ENCODE peak calls at places on chromosomes 13 and 19, in four cellular contexts. N is astrocyte, H is colonic mucosa, P is left ventricle myocardium inferior. J is an unnamed sample.

GRCh38 chr19:290539-291521 is at the start of gene PLPP2:
- DNase-seq in N (no peak), H (peak; percentile 65), P (no peak), J (no peak)

GRCh38 chr13:79775830-79776229 is 294.9 kb downstream of the NDFIP2 start:
- DNase-seq in N (peak; percentile 72), H (peak; percentile 61), P (no peak), J (no peak)

GRCh38 chr13:109148243-109148642 is 518.8 kb downstream of the MYO16 start:
- DNase-seq in N (peak; percentile 41), H (no peak), P (no peak), J (no peak)

GRCh38 chr13:28340272-28340793 is 154.6 kb downstream of the FLT1 start:
- DNase-seq in N (peak; percentile 81), H (no peak), P (no peak), J (no peak)

GRCh38 chr19:6125571-6125989 is 9.9 kb upstream of the ACSBG2 start:
- DNase-seq in N (peak; percentile 47), H (peak; percentile 69), P (peak; percentile 47), J (peak; percentile 72)

GRCh38 chr19:15296841-15297415 is 35.4 kb downstream of the BRD4 start:
- DNase-seq in N (no peak), H (no peak), P (no peak), J (no peak)

GRCh38 chr19:1241417-1242095 is at the start of gene ATP5F1D:
- DNase-seq in N (peak; percentile 88), H (peak; percentile 93), P (peak; percentile 96), J (peak; percentile 92)

GRCh38 chr19:12783849-12784393 is 7.4 kb upstream of the JUNB start:
- DNase-seq in N (no peak), H (peak; percentile 71), P (peak; percentile 70), J (peak; percentile 79)

GRCh38 chr13:74272826-74273225 is 138.6 kb upstream of the KLF12 start:
- DNase-seq in N (no peak), H (no peak), P (no peak), J (no peak)

GRCh38 chr19:28961772-28962500 is 251.0 kb downstream of the UQCRFS1 start:
- DNase-seq in N (peak; percentile 3), H (no peak), P (no peak), J (no peak)

GRCh38 chr13:110916671-110917142 is 1.8 kb upstream of the ANKRD10 start:
- DNase-seq in N (peak; percentile 90), H (no peak), P (no peak), J (no peak)

GRCh38 chr19:37905936-37906867 is at the start of gene WDR87:
- DNase-seq in N (no peak), H (peak; percentile 46), P (no peak), J (no peak)

DNA sequence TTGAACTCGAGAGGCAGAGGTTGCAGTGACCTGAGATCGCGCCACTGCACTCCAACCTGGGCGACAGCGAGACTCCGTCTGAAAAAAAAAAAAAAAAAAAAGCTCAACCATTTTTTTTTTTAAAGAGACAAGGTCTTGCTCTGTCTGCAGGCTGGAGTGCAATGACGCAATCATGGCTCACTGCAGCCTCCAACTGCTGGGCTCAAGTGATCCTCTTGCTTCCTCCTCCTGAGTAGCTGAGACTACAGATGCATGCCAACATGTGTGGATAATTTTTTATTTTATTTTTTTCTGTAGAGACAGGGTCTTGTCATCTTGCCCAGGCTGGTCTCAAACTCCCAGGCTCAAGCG is 10.3 kb downstream of the EHD2 start:
- DNase-seq in N (peak; percentile 92), H (no peak), P (peak; percentile 65), J (peak; percentile 82)
- H3K4me3 ChIP-seq in N (peak overlapping the region; percentile 6), H (no peak overlapping the region), P (peak overlapping the region; percentile 54), J (peak overlapping the region; percentile 22)

DNA sequence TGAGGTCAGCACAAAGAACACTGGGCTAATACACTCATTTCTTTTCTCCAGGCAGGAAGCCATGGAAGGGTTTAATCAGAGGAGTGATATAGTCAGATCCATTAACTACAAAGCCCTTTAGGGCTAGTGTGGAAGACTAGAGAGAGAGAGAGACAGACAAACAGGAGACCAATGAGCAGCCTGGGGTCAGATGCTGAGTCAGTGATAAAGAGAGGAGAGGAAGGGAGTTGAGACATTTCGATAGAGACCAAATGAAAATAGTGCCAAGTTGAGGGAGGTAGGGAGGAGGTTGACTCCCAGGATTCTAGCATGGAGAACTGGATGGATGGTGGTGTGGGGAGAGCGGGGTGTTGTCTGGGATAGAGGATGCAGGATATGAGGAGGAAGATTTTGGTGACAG is 18.2 kb downstream of the ZNF473 start:
- DNase-seq in N (no peak), H (no peak), P (no peak), J (no peak)
- H3K9me3 ChIP-seq in N (peaks cover 65% of the 10 kb centered on the region), H (peaks cover 7% of the 10 kb centered on the region), P (peaks cover 61% of the 10 kb centered on the region), J (peaks cover 11% of the 10 kb centered on the region)

GRCh38 chr19:17522988-17523872 is 11.8 kb downstream of the PGLS start:
- DNase-seq in N (no peak), H (peak; percentile 56), P (peak; percentile 57), J (no peak)

GRCh38 chr19:17519967-17520366 is 8.5 kb downstream of the PGLS start:
- DNase-seq in N (peak; percentile 33), H (no peak), P (no peak), J (no peak)

GRCh38 chr19:17524651-17525050 is 13.2 kb downstream of the PGLS start:
- DNase-seq in N (no peak), H (no peak), P (no peak), J (no peak)

GRCh38 chr19:17517898-17518297 is 6.4 kb downstream of the PGLS start:
- DNase-seq in N (no peak), H (no peak), P (no peak), J (no peak)

GRCh38 chr19:17520865-17521264 is 9.4 kb downstream of the PGLS start:
- DNase-seq in N (no peak), H (no peak), P (no peak), J (no peak)
- H3K27ac ChIP-seq in N (no peak overlapping the region), H (no peak overlapping the region), P (no peak overlapping the region), J (no peak overlapping the region)

GRCh38 chr19:20664917-20665781 is 3.8 kb upstream of the ZNF626 start:
- DNase-seq in N (peak; percentile 9), H (peak; percentile 16), P (peak; percentile 29), J (no peak)

GRCh38 chr19:20661150-20661819 is at the start of gene ZNF626:
- DNase-seq in N (peak; percentile 95), H (peak; percentile 96), P (peak; percentile 97), J (peak; percentile 99)

GRCh38 chr19:20662421-20663105 is 1.2 kb upstream of the ZNF626 start:
- DNase-seq in N (no peak), H (no peak), P (no peak), J (no peak)

DNA sequence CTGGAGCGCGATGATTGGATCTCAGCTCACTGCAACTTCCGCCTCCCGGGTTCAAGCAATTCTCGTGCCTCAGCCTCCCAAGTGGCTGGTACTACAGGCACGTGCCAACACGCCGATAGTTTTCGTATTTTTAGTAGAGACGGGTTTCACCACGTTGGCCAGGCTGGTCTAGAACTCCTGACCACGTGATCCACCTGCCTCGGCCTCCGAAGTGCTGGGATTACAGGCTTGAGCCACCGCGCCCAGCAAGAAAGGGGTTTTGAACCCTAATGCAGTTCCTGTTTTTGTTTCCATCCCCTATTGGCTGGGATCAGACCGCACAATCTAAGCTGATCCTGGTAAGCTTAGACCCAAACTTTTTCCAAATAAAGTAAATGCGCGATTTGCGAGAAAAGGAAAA is 898 bp downstream of the ZNF626 start:
- DNase-seq in N (no peak), H (no peak), P (no peak), J (no peak)
- H3K4me3 ChIP-seq in N (peak overlapping the region; percentile 86), H (peak overlapping the region; percentile 50), P (peak overlapping the region; percentile 79), J (peak overlapping the region; percentile 72)

DNA sequence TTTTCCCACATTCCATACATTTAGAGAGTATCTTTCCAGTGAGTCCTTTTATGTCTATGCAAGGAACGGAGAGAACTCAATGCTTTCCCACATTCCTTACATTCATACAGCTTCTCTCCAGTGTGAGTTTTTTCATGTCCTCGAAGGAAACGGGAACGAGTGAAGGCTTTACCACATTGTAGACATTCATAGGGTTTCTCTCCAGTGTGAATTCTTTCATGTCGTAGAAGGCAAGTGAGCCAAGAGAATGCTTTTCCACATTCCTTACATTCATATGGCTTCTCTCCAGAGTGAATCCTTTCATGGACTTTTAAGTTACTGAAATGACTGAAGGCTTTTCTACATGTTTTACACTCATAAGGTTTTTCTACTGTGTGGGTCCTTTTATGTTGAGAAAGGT is 17.1 kb downstream of the ZNF823 start:
- DNase-seq in N (no peak), H (no peak), P (no peak), J (no peak)
- H3K9me3 ChIP-seq in N (peaks cover 55% of the 10 kb centered on the region), H (peaks cover 10% of the 10 kb centered on the region), P (peaks cover 40% of the 10 kb centered on the region), J (peaks cover 8% of the 10 kb centered on the region)

GRCh38 chr19:23804676-23805075 is 46.0 kb upstream of the ZNF681 start:
- DNase-seq in N (no peak), H (no peak), P (no peak), J (no peak)
- H3K27ac ChIP-seq in N (no peak overlapping the region), H (no peak overlapping the region), P (no peak overlapping the region), J (no peak overlapping the region)

GRCh38 chr19:42121036-42121621 is 11.1 kb downstream of the POU2F2 start:
- DNase-seq in N (no peak), H (no peak), P (no peak), J (no peak)
- H3K4me3 ChIP-seq in N (no peak overlapping the region), H (no peak overlapping the region), P (no peak overlapping the region), J (no peak overlapping the region)

GRCh38 chr19:56116606-56117005 is 4.5 kb downstream of the ZNF787 start:
- DNase-seq in N (no peak), H (no peak), P (no peak), J (no peak)
- H3K9me3 ChIP-seq in N (no peaks in the 10 kb centered on the region), H (no peaks in the 10 kb centered on the region), P (no peaks in the 10 kb centered on the region), J (no peaks in the 10 kb centered on the region)

DNA sequence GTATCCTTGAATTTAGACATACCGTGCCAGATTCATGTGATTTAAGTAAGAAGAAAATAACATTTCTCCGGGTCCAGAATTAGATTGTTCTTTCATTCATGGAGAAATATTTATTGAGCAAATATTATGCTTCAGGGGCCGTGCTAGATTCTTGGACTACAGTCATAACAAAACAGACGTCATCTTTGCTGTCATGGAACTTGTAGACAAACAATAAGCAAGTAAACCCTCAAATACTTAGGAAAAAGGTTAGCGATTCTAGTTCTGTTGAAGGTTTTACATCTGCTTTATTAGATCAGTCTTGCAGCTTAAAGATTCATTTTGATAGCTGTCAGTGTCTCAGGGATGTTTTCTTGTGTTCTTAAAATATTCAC is 16.9 kb downstream of the ZNF507 start:
- DNase-seq in N (no peak), H (no peak), P (no peak), J (no peak)
- H3K27ac ChIP-seq in N (no peak overlapping the region), H (no peak overlapping the region), P (no peak overlapping the region), J (no peak overlapping the region)

J was measured in right atrium auricular region.